ENCODE peak calls at places on chromosome 11, in six cellular contexts. T is DND-41; X is A549; L is CD8-positive, alpha-beta T cell; M is SJSA1; R is mesendoderm. S is an unnamed sample. For H3K4me1, the result is how much of the 10 kb centered on the place peaks cover.

GRCh38 chr11:87840786-87841185 is 334.5 kb downstream of the RAB38 start:
- DNase-seq in T (no peak), X (no peak), L (no peak), M (no peak), R (peak), S (peak)

GRCh38 chr11:44957051-44957515 is 6.4 kb upstream of the TP53I11 start:
- DNase-seq in T (no peak), X (no peak), L (no peak), M (no peak), R (no peak), S (no peak)

GRCh38 chr11:88345408-88345807 is 7.9 kb upstream of the CTSC start:
- DNase-seq in T (no peak), X (no peak), L (no peak), M (no peak), R (no peak), S (no peak)

GRCh38 chr11:29306527-29306926 is 710.3 kb downstream of the KCNA4 start:
- DNase-seq in T (no peak), X (no peak), L (no peak), M (no peak), R (no peak), S (no peak)

GRCh38 chr11:93857413-93858185 is 7.2 kb upstream of the VSTM5 start:
- DNase-seq in T (no peak), X (no peak), L (no peak), M (no peak), R (no peak), S (no peak)

GRCh38 chr11:32473282-32473909 is 38.1 kb upstream of the WT1 start:
- DNase-seq in T (no peak), X (no peak), L (no peak), M (no peak), R (no peak), S (no peak)

GRCh38 chr11:69136471-69136870 is 19.3 kb upstream of the SMIM38 start:
- DNase-seq in T (no peak), X (no peak), L (no peak), M (no peak), R (no peak), S (no peak)

GRCh38 chr11:89498845-89499448 is 7.8 kb upstream of the NOX4 start:
- DNase-seq in T (no peak), X (peak), L (no peak), M (no peak), R (peak), S (no peak)

GRCh38 chr11:83641511-83641910 is 355.3 kb upstream of the CCDC90B start:
- DNase-seq in T (no peak), X (peak), L (no peak), M (no peak), R (peak), S (no peak)

GRCh38 chr11:133821776-133822175 is 23.5 kb downstream of the SPATA19 start:
- DNase-seq in T (peak), X (peak), L (no peak), M (no peak), R (peak), S (peak)

GRCh38 chr11:11780843-11781242 is 60.9 kb upstream of the USP47 start:
- DNase-seq in T (no peak), X (no peak), L (no peak), M (no peak), R (no peak), S (no peak)

GRCh38 chr11:75330279-75330678 is 21.2 kb downstream of the ARRB1 start:
- DNase-seq in T (no peak), X (no peak), L (no peak), M (no peak), R (no peak), S (no peak)

GRCh38 chr11:77287136-77287535 is 14.3 kb downstream of the GDPD4 start:
- DNase-seq in T (no peak), X (no peak), L (no peak), M (no peak), R (no peak), S (no peak)

GRCh38 chr11:81010631-81011030 is 1569.8 kb upstream of the TENM4 start:
- DNase-seq in T (no peak), X (no peak), L (no peak), M (no peak), R (no peak), S (no peak)

GRCh38 chr11:111923351-111923788 is 4.7 kb downstream of the C11orf52 start:
- DNase-seq in T (no peak), X (no peak), L (no peak), M (no peak), R (peak), S (no peak)

GRCh38 chr11:25755918-25756584 is 575.9 kb upstream of the ANO3 start:
- DNase-seq in T (no peak), X (no peak), L (no peak), M (no peak), R (no peak), S (no peak)

GRCh38 chr11:88861618-88862017 is 204.2 kb downstream of the GRM5 start:
- DNase-seq in T (no peak), X (no peak), L (no peak), M (no peak), R (no peak), S (no peak)

GRCh38 chr11:116148056-116148455 is 624.7 kb downstream of the BUD13 start:
- DNase-seq in T (no peak), X (no peak), L (no peak), M (no peak), R (peak), S (no peak)

GRCh38 chr11:100980156-100980555 is 149.5 kb downstream of the PGR start:
- DNase-seq in T (no peak), X (peak), L (no peak), M (no peak), R (peak), S (peak)

GRCh38 chr11:125941606-125942275 is 4.1 kb upstream of the VSIG10L2 start:
- DNase-seq in T (peak), X (peak), L (peak), M (no peak), R (peak), S (peak)

GRCh38 chr11:124656759-124657627 is 16.5 kb downstream of the SIAE start:
- DNase-seq in T (no peak), X (no peak), L (no peak), M (no peak), R (peak), S (peak)

GRCh38 chr11:72446929-72447753 is 12.8 kb upstream of the CLPB start:
- DNase-seq in T (no peak), X (peak), L (no peak), M (no peak), R (peak), S (peak)

GRCh38 chr11:1566381-1567051 is 5.6 kb downstream of the DUSP8 start:
- DNase-seq in T (no peak), X (no peak), L (no peak), M (no peak), R (no peak), S (no peak)
- H3K4me1 ChIP-seq in T (under half), X (under half), L (under half), M (under half), R (under half), S (under half)

GRCh38 chr11:24421766-24422165 is 75.1 kb upstream of the LUZP2 start:
- DNase-seq in T (no peak), X (no peak), L (no peak), M (no peak), R (peak), S (no peak)
- H3K27ac ChIP-seq in T (no peak), X (no peak), L (no peak), M (no peak), R (no peak), S (no peak)

GRCh38 chr11:64343740-64344133 is 3.7 kb downstream of the CCDC88B start:
- DNase-seq in T (peak), X (peak), L (no peak), M (no peak), R (no peak), S (peak)

GRCh38 chr11:64347171-64347867 is 7.3 kb downstream of the CCDC88B start:
- DNase-seq in T (no peak), X (no peak), L (no peak), M (no peak), R (no peak), S (no peak)

GRCh38 chr11:64342869-64343739 is 3.1 kb downstream of the CCDC88B start:
- DNase-seq in T (no peak), X (no peak), L (no peak), M (no peak), R (no peak), S (no peak)

GRCh38 chr11:64344160-64344559 is 4.2 kb downstream of the CCDC88B start:
- DNase-seq in T (no peak), X (no peak), L (no peak), M (no peak), R (no peak), S (no peak)

GRCh38 chr11:64344721-64345120 is 4.7 kb downstream of the CCDC88B start:
- DNase-seq in T (no peak), X (no peak), L (no peak), M (no peak), R (no peak), S (no peak)
- H3K4me1 ChIP-seq in T (under half), X (under half), L (under half), M (under half), R (under half), S (under half)

GRCh38 chr11:20099527-20099926 is 60.7 kb downstream of the DBX1 start:
- DNase-seq in T (no peak), X (no peak), L (no peak), M (no peak), R (no peak), S (no peak)
- H3K27ac ChIP-seq in T (no peak), X (no peak), L (no peak), M (no peak), R (no peak), S (no peak)

GRCh38 chr11:5593146-5593545 is 3.3 kb upstream of the TRIM6 start:
- DNase-seq in T (no peak), X (no peak), L (no peak), M (no peak), R (no peak), S (no peak)
- H3K4me1 ChIP-seq in T (under half), X (under half), L (under half), M (under half), R (under half), S (under half)

DNA sequence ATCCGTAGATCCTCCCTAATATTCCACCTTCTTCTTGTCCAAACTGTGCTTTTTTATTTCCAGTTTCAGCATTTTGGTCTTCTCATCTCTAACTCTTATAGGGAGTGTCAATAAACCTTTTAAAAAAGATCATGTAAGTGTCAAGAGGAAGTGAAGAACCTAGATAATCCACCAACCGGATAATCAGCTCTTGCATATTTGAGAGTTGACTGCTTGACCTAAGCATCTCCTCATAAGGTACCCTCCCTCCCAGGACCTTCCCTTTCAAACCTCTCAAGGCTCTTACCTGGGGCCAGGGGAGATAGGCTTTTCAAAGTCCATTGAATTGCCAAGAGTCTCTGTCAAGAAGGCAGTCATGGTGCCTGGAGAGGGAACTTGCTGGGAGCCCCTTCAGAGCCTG is 691 bp upstream of the EHF start:
- DNase-seq in T (no peak), X (no peak), L (no peak), M (no peak), R (no peak), S (no peak)
- H3K27ac ChIP-seq in T (no peak), X (peak), L (no peak), M (no peak), R (no peak), S (no peak)

S was measured in SJCRH30.